ENCODE peak calls at places on chromosome 3, in seven cellular contexts. Y, O, P, H, W, U and G are unnamed samples.

GRCh38 chr3:172174396-172175253 is 135.2 kb downstream of the FNDC3B start:
- DNase-seq in P (no peak), Y (no peak), W (no peak), H (no peak), U (no peak), O (no peak), G (no peak)

GRCh38 chr3:86239956-86240355 is 751.0 kb downstream of the VGLL3 start:
- DNase-seq in W (no peak), O (no peak), H (no peak), Y (no peak), P (no peak), U (no peak), G (no peak)

GRCh38 chr3:27927882-27928281 is 205.8 kb upstream of the EOMES start:
- DNase-seq in H (no peak), W (no peak), Y (no peak), U (no peak), P (no peak), O (no peak), G (no peak)

GRCh38 chr3:58434990-58435389 is 1.4 kb upstream of the PDHB start:
- DNase-seq in U (no peak), Y (peak), W (no peak), O (no peak), P (no peak), H (no peak), G (no peak)

GRCh38 chr3:110526732-110527727 is 544.6 kb upstream of the NECTIN3 start:
- DNase-seq in W (no peak), P (no peak), Y (peak), H (no peak), O (no peak), U (peak), G (no peak)

GRCh38 chr3:41304603-41305002 is 105.3 kb downstream of the CTNNB1 start:
- DNase-seq in P (no peak), H (no peak), U (no peak), Y (peak), W (no peak), O (no peak), G (no peak)

GRCh38 chr3:111971533-111971932 is 7.3 kb upstream of the ABHD10 start:
- DNase-seq in W (no peak), Y (no peak), P (no peak), H (no peak), O (no peak), U (no peak), G (no peak)

GRCh38 chr3:46931631-46932441 is 44.7 kb downstream of the CCDC12 start:
- DNase-seq in W (peak), O (peak), H (no peak), P (no peak), U (no peak), Y (peak), G (no peak)

GRCh38 chr3:11206316-11206715 is 52.0 kb downstream of the HRH1 start:
- DNase-seq in H (no peak), U (no peak), P (no peak), W (no peak), O (peak), Y (no peak), G (no peak)

GRCh38 chr3:32557640-32558352 is 12.9 kb downstream of the DYNC1LI1 start:
- DNase-seq in H (no peak), W (no peak), O (no peak), P (no peak), Y (no peak), U (no peak), G (no peak)

GRCh38 chr3:138124689-138125420 is 7.3 kb downstream of the A4GNT start:
- DNase-seq in H (no peak), P (no peak), W (no peak), U (no peak), Y (no peak), O (no peak), G (no peak)

GRCh38 chr3:127990461-127990860 is 61.8 kb upstream of the SEC61A1 start:
- DNase-seq in H (no peak), P (no peak), O (no peak), U (no peak), W (no peak), Y (no peak), G (no peak)

GRCh38 chr3:45343947-45344346 is 44.4 kb upstream of the LARS2 start:
- DNase-seq in W (no peak), P (no peak), H (no peak), Y (no peak), U (no peak), O (no peak), G (no peak)

GRCh38 chr3:177905173-177905894 is 630.9 kb upstream of the KCNMB2 start:
- DNase-seq in O (no peak), H (no peak), W (no peak), U (peak), Y (peak), P (no peak), G (no peak)

GRCh38 chr3:120708408-120708807 is 26.4 kb upstream of the HGD start:
- DNase-seq in Y (no peak), P (no peak), O (no peak), W (no peak), H (no peak), U (no peak), G (no peak)

GRCh38 chr3:128075516-128076464 is 23.6 kb downstream of the SEC61A1 start:
- DNase-seq in H (peak), Y (peak), U (peak), W (peak), O (peak), P (peak), G (peak)

GRCh38 chr3:50406487-50406886 is 47.2 kb upstream of the TMEM115 start:
- DNase-seq in W (no peak), H (no peak), O (no peak), P (no peak), U (no peak), Y (no peak), G (no peak)

GRCh38 chr3:50396502-50396901 is 37.2 kb upstream of the TMEM115 start:
- DNase-seq in O (no peak), H (no peak), W (peak), P (no peak), Y (no peak), U (no peak), G (no peak)

GRCh38 chr3:50405249-50405648 is 45.9 kb upstream of the TMEM115 start:
- DNase-seq in W (no peak), P (no peak), O (no peak), Y (no peak), U (no peak), H (peak), G (peak)

GRCh38 chr3:50401973-50402372 is 42.7 kb upstream of the TMEM115 start:
- DNase-seq in U (no peak), Y (no peak), P (no peak), H (no peak), W (peak), O (no peak), G (no peak)
- TF ChIP-seq CTCF in U (no peak), Y (no peak), P (no peak), H (no peak), W (no peak), O (no peak), G (no peak)

DNA sequence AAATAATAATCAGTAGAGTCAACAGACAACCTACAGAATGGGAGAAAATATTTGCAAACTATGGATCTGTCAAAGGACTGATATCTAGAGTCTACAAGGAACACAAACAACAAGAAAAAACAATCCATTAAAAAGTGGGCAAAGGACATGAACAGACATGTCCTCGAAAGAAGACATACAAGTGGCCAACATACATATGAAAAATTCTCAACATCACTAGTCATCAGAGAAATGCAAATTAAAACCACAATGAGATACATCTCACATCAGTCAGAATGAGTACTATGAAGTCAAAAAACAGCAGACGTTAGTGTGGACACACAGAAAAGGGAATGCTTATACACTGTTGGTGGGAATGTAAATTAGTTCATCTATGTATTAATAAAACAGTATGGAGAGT is 33.7 kb downstream of the SLC2A2 start:
- DNase-seq in O (no peak), W (no peak), Y (no peak), H (no peak), U (no peak), P (no peak), G (no peak)
- TF ChIP-seq CTCF in O (no peak), W (no peak), Y (no peak), H (no peak), U (no peak), P (no peak), G (no peak)

DNA sequence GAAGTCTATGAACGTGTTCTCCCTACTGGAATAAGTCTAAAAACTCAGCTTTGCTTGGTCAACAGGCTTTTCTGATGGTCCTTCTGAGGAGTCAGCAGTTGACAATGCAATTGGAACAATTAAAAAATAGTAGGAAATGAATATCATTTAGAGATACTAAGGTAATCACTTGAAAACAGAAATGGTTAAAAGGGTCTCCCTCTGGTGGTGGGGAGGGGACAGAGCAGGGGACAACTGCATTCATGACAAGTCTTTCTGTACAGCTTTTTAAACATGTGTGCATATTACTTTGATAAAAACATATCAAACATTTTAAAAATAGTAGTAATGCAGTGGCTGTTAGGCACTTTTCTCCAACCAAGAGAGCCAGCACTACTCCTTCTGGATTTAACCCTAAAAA is 119.9 kb upstream of the FHIT start:
- DNase-seq in Y (peak), U (no peak), W (no peak), P (no peak), H (peak), O (no peak), G (peak)
- TF ChIP-seq CTCF in Y (peak), U (peak), W (no peak), P (peak), H (peak), O (no peak), G (peak)

GRCh38 chr3:104610730-104611652 is 755.7 kb upstream of the ALCAM start:
- DNase-seq in U (no peak), O (no peak), Y (no peak), W (peak), P (no peak), H (no peak), G (no peak)
- TF ChIP-seq CTCF in U (no peak), O (peak), Y (no peak), W (no peak), P (no peak), H (peak), G (no peak)

GRCh38 chr3:153835540-153835939 is 285.6 kb upstream of the ARHGEF26 start:
- DNase-seq in O (no peak), P (no peak), U (no peak), H (no peak), Y (no peak), W (no peak), G (no peak)
- TF ChIP-seq CTCF in O (no peak), P (no peak), U (peak), H (no peak), Y (no peak), W (no peak), G (no peak)